ENCODE peak calls at places on chromosomes 4 and X, in four cellular contexts. R is EL, T is HEK293T, E is HTR-8/SVneo. C is an unnamed sample.

GRCh38 chr4:126630171-126630570 is 1002.6 kb upstream of the INTU start:
- DNase-seq in T (no peak), E (no peak), R (no peak), C (peak)

GRCh38 chr4:10115657-10116624 is 658 bp downstream of the WDR1 start:
- DNase-seq in T (peak), R (peak), E (no peak), C (no peak)

GRCh38 chrX:132501606-132502005 is 12.8 kb upstream of the MBNL3 start:
- DNase-seq in R (no peak), T (no peak), E (no peak), C (no peak)

GRCh38 chrX:1462596-1463251 is 10.0 kb upstream of the ASMTL start:
- DNase-seq in T (no peak), E (peak), R (peak), C (peak)

GRCh38 chrX:4876268-4876667 is 1162.8 kb upstream of the PRKX start:
- DNase-seq in E (no peak), R (no peak), T (no peak), C (no peak)

GRCh38 chr4:82201303-82201702 is 172.5 kb downstream of the HNRNPD start:
- DNase-seq in T (no peak), E (no peak), R (no peak), C (no peak)

GRCh38 chr4:47109379-47109778 is 78.0 kb downstream of the GABRB1 start:
- DNase-seq in E (no peak), T (no peak), R (no peak), C (no peak)

GRCh38 chrX:48800574-48801280 is 1.1 kb upstream of the HDAC6 start:
- DNase-seq in R (no peak), E (no peak), T (no peak), C (no peak)

GRCh38 chrX:124665878-124666425 is 319.6 kb downstream of the SH2D1A start:
- DNase-seq in E (no peak), R (no peak), T (no peak), C (no peak)

GRCh38 chrX:28126886-28127285 is 145.6 kb upstream of the DCAF8L1 start:
- DNase-seq in T (no peak), E (no peak), R (no peak), C (no peak)

GRCh38 chr4:119627267-119628190 is 1.1 kb downstream of the PDE5A start:
- DNase-seq in R (peak), E (peak), T (peak), C (peak)

GRCh38 chr4:7383251-7383650 is 51.5 kb downstream of the PSAPL1 start:
- DNase-seq in T (no peak), E (no peak), R (no peak), C (no peak)

GRCh38 chr4:87521757-87522374 is 7.3 kb downstream of the SPARCL1 start:
- DNase-seq in T (no peak), E (no peak), R (no peak), C (peak)

GRCh38 chr4:102541708-102542107 is 40.5 kb downstream of the NFKB1 start:
- DNase-seq in R (no peak), T (no peak), E (no peak), C (no peak)

GRCh38 chr4:156556326-156556725 is 415.3 kb downstream of the PDGFC start:
- DNase-seq in E (no peak), T (no peak), R (no peak), C (peak)

GRCh38 chr4:76683154-76683553 is 214.8 kb downstream of the SOWAHB start:
- DNase-seq in E (no peak), T (no peak), R (no peak), C (no peak)

GRCh38 chr4:130053723-130054122 is 957.8 kb downstream of the C4orf33 start:
- DNase-seq in T (no peak), E (no peak), R (no peak), C (no peak)

GRCh38 chr4:164596927-164597326 is 157.0 kb upstream of the SMIM31 start:
- DNase-seq in R (no peak), E (no peak), T (no peak), C (no peak)

GRCh38 chr4:174522183-174523002 is at the start of gene HPGD:
- DNase-seq in R (peak), E (peak), T (peak), C (peak)

GRCh38 chrX:146863566-146863965 is 49.0 kb upstream of the CXorf51A start:
- DNase-seq in E (no peak), R (no peak), T (no peak), C (peak)

GRCh38 chr4:174999407-174999806 is 81.2 kb downstream of the ADAM29 start:
- DNase-seq in E (no peak), R (peak), T (no peak), C (no peak)

GRCh38 chr4:41006141-41006540 is 208.2 kb downstream of the APBB2 start:
- DNase-seq in R (peak), T (no peak), E (no peak), C (peak)

GRCh38 chrX:40176256-40176978 is 78.7 kb upstream of the BCOR start:
- DNase-seq in R (peak), T (no peak), E (no peak), C (no peak)

GRCh38 chr4:54100607-54101189 is 735 bp downstream of the GSX2 start:
- DNase-seq in R (peak), E (no peak), T (no peak), C (peak)

GRCh38 chr4:93710847-93711430 is 117.6 kb upstream of the ATOH1 start:
- DNase-seq in R (no peak), T (no peak), E (no peak), C (peak)

GRCh38 chr4:38489924-38490639 is 173.9 kb upstream of the KLF3 start:
- DNase-seq in R (no peak), E (no peak), T (no peak), C (peak)

GRCh38 chr4:73653695-73654106 is 33.5 kb upstream of the RASSF6 start:
- DNase-seq in E (peak), T (peak), R (peak), C (peak)

GRCh38 chr4:85682391-85682790 is 207.4 kb downstream of the ARHGAP24 start:
- DNase-seq in R (no peak), T (no peak), E (no peak), C (no peak)

C was measured in foreskin fibroblast.